ENCODE peak calls at places on chromosome 1, in six cellular contexts. W, K, A, R, D and U are unnamed samples.

GRCh38 chr1:27525296-27526271 is 35.6 kb upstream of the WASF2 start:
- DNase-seq in K (no peak), A (no peak), W (peak; percentile 53), R (peak; percentile 75), D (peak; percentile 97), U (peak; percentile 92)

GRCh38 chr1:219746141-219746540 is 133.2 kb upstream of the ZC3H11B start:
- DNase-seq in A (no peak), K (no peak), D (no peak), R (no peak), W (no peak), U (no peak)

GRCh38 chr1:162942903-162943567 is 82.1 kb upstream of the CCDC190 start:
- DNase-seq in D (no peak), A (no peak), W (peak; percentile 44), K (no peak), R (no peak), U (no peak)

GRCh38 chr1:70071597-70071996 is 133.8 kb downstream of the LRRC40 start:
- DNase-seq in R (peak; percentile 18), D (no peak), A (no peak), W (peak; percentile 71), K (no peak), U (no peak)

GRCh38 chr1:211517006-211517405 is 25.0 kb upstream of the RD3 start:
- DNase-seq in W (no peak), A (no peak), K (peak; percentile 34), R (no peak), D (peak; percentile 55), U (no peak)

GRCh38 chr1:15191785-15192184 is 38.2 kb downstream of the TMEM51 start:
- DNase-seq in A (no peak), R (no peak), D (no peak), W (no peak), K (no peak), U (no peak)

GRCh38 chr1:233383984-233384383 is 56.5 kb downstream of the MAP3K21 start:
- DNase-seq in K (no peak), A (no peak), W (no peak), D (no peak), R (no peak), U (no peak)

GRCh38 chr1:207172885-207173284 is 68.9 kb downstream of the C4BPA start:
- DNase-seq in R (no peak), W (no peak), A (no peak), D (peak; percentile 16), K (no peak), U (no peak)

GRCh38 chr1:67832737-67833594 is at the start of gene GNG12:
- DNase-seq in A (peak; percentile 72), K (peak; percentile 77), D (no peak), W (peak; percentile 73), R (peak; percentile 81), U (peak; percentile 85)

GRCh38 chr1:14304381-14304865 is 294.1 kb upstream of the KAZN start:
- DNase-seq in R (no peak), D (no peak), A (no peak), W (peak; percentile 1), K (no peak), U (no peak)

GRCh38 chr1:152924191-152924590 is 15.8 kb downstream of the IVL start:
- DNase-seq in A (no peak), W (no peak), K (no peak), R (no peak), D (no peak), U (no peak)

GRCh38 chr1:247487057-247487456 is 29.2 kb upstream of the OR2B11 start:
- DNase-seq in K (no peak), R (no peak), D (peak; percentile 73), A (no peak), W (peak; percentile 34), U (no peak)

GRCh38 chr1:79079770-79080169 is 73.2 kb upstream of the ADGRL4 start:
- DNase-seq in D (no peak), A (no peak), K (no peak), W (peak; percentile 93), R (no peak), U (no peak)

GRCh38 chr1:160862151-160863061 is at the start of gene CD244:
- DNase-seq in R (no peak), D (peak; percentile 98), K (peak; percentile 38), A (no peak), W (no peak), U (peak; percentile 75)

GRCh38 chr1:212205843-212206242 is 79.4 kb upstream of the PPP2R5A start:
- DNase-seq in K (no peak), R (no peak), D (no peak), A (no peak), W (no peak), U (no peak)

GRCh38 chr1:207672525-207673130 is 27.7 kb downstream of the CR1L start:
- DNase-seq in D (peak; percentile 73), A (no peak), R (no peak), K (peak; percentile 35), W (peak; percentile 21), U (no peak)

GRCh38 chr1:244839656-244840055 is 4.2 kb downstream of the COX20 start:
- DNase-seq in R (no peak), W (peak; percentile 17), D (peak; percentile 45), K (no peak), A (no peak), U (no peak)

DNA sequence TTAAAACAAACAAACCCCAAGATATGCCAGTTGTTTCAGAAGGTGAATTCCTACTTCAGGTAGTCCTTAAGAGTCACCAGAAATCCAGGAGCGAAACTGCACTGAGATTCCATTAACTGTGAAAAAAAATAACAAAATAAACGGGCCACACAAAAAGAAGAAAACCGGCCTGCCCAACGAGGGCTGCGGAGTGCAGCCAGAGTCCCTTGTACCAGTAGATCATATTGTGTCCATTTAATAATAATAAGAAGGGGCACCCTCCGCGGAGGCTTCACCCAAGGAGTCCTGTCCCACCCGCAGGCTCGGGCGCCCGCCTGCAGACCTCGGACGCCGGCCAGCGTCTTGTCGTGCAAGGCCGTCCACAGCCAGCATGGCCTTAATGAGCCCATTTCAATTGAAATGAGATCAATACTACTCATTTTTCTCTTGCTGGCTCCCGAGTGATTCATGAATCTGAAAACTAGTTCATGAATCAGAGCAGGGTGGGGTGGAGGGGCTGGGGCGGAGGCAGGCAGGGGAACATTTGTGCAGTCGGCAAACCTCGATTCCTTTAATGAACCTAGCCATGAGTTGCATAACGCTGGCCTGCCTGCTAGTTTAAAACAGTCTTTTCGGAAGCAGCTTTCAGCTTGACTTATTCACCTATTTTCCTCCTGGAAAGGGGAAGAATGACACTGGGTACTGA is 113.1 kb upstream of the IRF2BP2 start:
- DNase-seq in W (peak; percentile 87), K (peak; percentile 68), D (peak; percentile 92), A (peak; percentile 57), R (peak; percentile 61), U (peak; percentile 66)
- H3K4me3 ChIP-seq in W (peak overlapping the region; percentile 13), K (peak overlapping the region; percentile 4), D (peak overlapping the region; percentile 22), A (no peak overlapping the region), R (no peak overlapping the region), U (no peak overlapping the region)

GRCh38 chr1:44735992-44736391 is 3.6 kb upstream of the KIF2C start:
- DNase-seq in A (no peak), R (no peak), W (no peak), K (no peak), D (no peak), U (no peak)

GRCh38 chr1:44733365-44733764 is 2.4 kb upstream of the RNU5D-1 start:
- DNase-seq in R (no peak), K (no peak), A (no peak), W (peak; percentile 77), D (no peak), U (no peak)

GRCh38 chr1:44733784-44734183 is 2.8 kb upstream of the RNU5D-1 start:
- DNase-seq in A (no peak), D (no peak), K (no peak), W (no peak), R (no peak), U (no peak)

GRCh38 chr1:44725309-44725698 is 5.7 kb downstream of the RNU5D-1 start:
- DNase-seq in D (no peak), A (no peak), K (no peak), W (no peak), R (no peak), U (no peak)

GRCh38 chr1:44730741-44731512 is at the start of gene RNU5D-1:
- DNase-seq in R (peak; percentile 92), W (peak; percentile 98), A (peak; percentile 97), D (peak; percentile 96), K (peak; percentile 95), U (peak; percentile 90)
- TF ChIP-seq POLR2A in R (peak; percentile 63), W (peak; percentile 99), A (peak; percentile 86), D (peak; percentile 98), K (peak; percentile 97), U (no peak)

DNA sequence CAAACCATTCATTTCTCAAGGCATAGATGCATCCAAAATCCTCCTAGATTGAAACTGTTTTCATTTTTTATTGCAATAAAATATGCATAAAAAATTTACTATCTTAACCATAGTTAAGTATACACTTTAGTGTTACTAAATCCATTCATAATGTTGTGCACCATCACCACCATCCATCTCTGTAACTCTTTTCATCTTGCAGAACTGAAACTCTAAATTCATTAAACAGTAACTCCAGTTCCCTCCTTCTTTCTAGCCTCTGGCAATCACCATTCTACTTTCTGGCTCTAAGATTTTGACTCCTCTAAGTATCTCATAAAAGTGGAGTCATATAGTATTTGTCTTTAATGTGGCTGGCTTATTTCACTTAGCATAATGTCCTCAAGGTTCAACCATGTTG is 236.8 kb downstream of the SMYD3 start:
- DNase-seq in W (no peak), K (no peak), D (no peak), R (no peak), A (no peak), U (no peak)
- H3K4me3 ChIP-seq in W (no peak overlapping the region), K (no peak overlapping the region), D (no peak overlapping the region), R (no peak overlapping the region), A (no peak overlapping the region), U (no peak overlapping the region)

GRCh38 chr1:91020967-91021685 is 709 bp downstream of the ZNF644 start:
- DNase-seq in K (peak; percentile 69), A (peak; percentile 67), R (peak; percentile 79), D (peak; percentile 86), W (peak; percentile 89), U (peak; percentile 59)
- TF ChIP-seq POLR2A in K (no peak), A (no peak), R (no peak), D (peak; percentile 38), W (no peak), U (no peak)

DNA sequence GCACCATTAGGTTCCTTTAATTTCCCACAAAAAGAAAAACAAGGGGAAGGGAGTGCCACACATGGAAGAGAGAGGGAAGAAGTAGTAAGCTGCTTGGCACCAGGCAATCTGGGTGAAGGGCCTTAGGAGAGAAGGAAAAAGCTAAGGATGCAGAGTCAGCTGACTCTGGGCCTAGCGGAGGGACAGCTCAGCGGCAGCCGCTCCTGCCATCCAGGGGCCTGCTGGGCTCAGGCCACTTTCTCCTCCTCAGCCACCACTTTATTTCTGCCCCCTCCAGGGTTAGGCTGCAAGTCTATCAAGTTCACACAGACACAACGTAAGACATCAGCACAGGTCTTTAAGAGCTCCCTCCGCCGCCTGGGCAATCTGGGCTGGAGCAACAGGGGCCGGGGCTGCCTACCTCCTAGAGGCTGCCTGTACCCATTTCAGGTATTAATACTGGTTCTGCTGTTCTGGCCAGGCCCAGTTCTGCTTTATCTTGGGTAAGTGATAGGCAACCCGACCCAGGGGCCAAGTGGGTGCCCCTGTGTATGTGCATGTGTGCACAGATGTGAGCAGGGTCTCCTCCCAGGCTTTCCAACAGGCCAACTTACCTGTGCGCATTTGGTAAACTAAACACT is 53.6 kb downstream of the SLC45A1 start:
- DNase-seq in A (no peak), R (no peak), W (no peak), K (no peak), D (no peak), U (no peak)
- H3K4me3 ChIP-seq in A (no peak overlapping the region), R (no peak overlapping the region), W (no peak overlapping the region), K (no peak overlapping the region), D (no peak overlapping the region), U (no peak overlapping the region)